ENCODE peak calls at places on chromosomes 13 and 19, in eight cellular contexts. X is spleen, K is transverse colon, R is ovary, W is tibial nerve, B is adrenal gland, D is heart left ventricle, M is H1. P is an unnamed sample.
A peak's percentile ranks its signal among the peaks of the same experiment; 100 is the strongest.

GRCh38 chr19:47357788-47358680 is 8.9 kb downstream of the DHX34 start:
- DNase-seq in X (no peak), R (no peak), B (no peak), W (no peak), K (no peak), M (no peak), D (no peak), P (no peak)

GRCh38 chr13:103140001-103140671 is 73.9 kb upstream of the SLC10A2 start:
- DNase-seq in X (no peak), K (no peak), M (no peak), B (no peak), D (no peak), W (peak; percentile 63), R (no peak), P (no peak)

GRCh38 chr13:40611004-40611403 is 55.4 kb downstream of the FOXO1 start:
- DNase-seq in B (no peak), K (no peak), M (no peak), D (no peak), R (no peak), X (no peak), W (no peak), P (no peak)

GRCh38 chr19:30584121-30584520 is 211.9 kb downstream of the ZNF536 start:
- DNase-seq in W (no peak), K (no peak), R (no peak), X (no peak), D (no peak), B (no peak), M (no peak), P (no peak)

GRCh38 chr19:6278740-6279619 is 795 bp downstream of the MLLT1 start:
- DNase-seq in B (no peak), W (no peak), R (peak; percentile 35), D (no peak), M (no peak), K (no peak), X (no peak), P (peak; percentile 28)

GRCh38 chr13:111004444-111004843 is 89.6 kb upstream of the ANKRD10 start:
- DNase-seq in X (no peak), R (no peak), M (no peak), D (no peak), B (no peak), K (no peak), W (no peak), P (no peak)

GRCh38 chr13:79779761-79780160 is 298.8 kb downstream of the NDFIP2 start:
- DNase-seq in R (peak; percentile 52), M (no peak), K (peak; percentile 33), B (peak; percentile 45), X (no peak), W (peak; percentile 42), D (peak; percentile 34), P (peak; percentile 23)

GRCh38 chr13:80338781-80339577 is 1.9 kb downstream of the SPRY2 start:
- DNase-seq in M (no peak), D (peak; percentile 88), K (peak; percentile 60), X (peak; percentile 89), W (peak; percentile 63), B (peak; percentile 84), R (peak; percentile 54), P (peak; percentile 66)

GRCh38 chr19:1469200-1469935 is 9.6 kb downstream of the C19orf25 start:
- DNase-seq in X (peak; percentile 78), W (no peak), R (no peak), K (no peak), D (no peak), B (no peak), M (no peak), P (no peak)

GRCh38 chr13:94516456-94516855 is 37.0 kb upstream of the DCT start:
- DNase-seq in R (no peak), D (no peak), K (no peak), M (no peak), W (no peak), B (no peak), X (no peak), P (no peak)

GRCh38 chr13:32409561-32410440 is 18.1 kb downstream of the N4BP2L1 start:
- DNase-seq in X (no peak), B (no peak), K (no peak), D (peak; percentile 71), R (peak; percentile 78), M (no peak), W (peak; percentile 57), P (peak; percentile 59)

GRCh38 chr13:43830481-43830873 is 43.7 kb upstream of the ENOX1 start:
- DNase-seq in D (no peak), W (no peak), B (no peak), X (no peak), K (no peak), M (no peak), R (no peak), P (no peak)

GRCh38 chr19:41366089-41366488 is 2.1 kb upstream of the B9D2 start:
- DNase-seq in X (no peak), M (no peak), B (no peak), W (no peak), R (no peak), D (no peak), K (no peak), P (no peak)

GRCh38 chr19:21143846-21144245 is 2.0 kb downstream of the ZNF431 start:
- DNase-seq in D (no peak), R (no peak), M (no peak), X (no peak), W (no peak), K (no peak), B (no peak), P (no peak)

GRCh38 chr13:57631607-57632275 is at the start of gene PCDH17:
- DNase-seq in W (no peak), R (no peak), X (peak; percentile 73), K (peak; percentile 7), D (peak; percentile 63), B (peak; percentile 26), M (no peak), P (no peak)

GRCh38 chr13:43054803-43055802 is 31.7 kb downstream of the DNAJC15 start:
- DNase-seq in B (peak; percentile 59), W (no peak), R (peak; percentile 54), M (no peak), K (no peak), X (no peak), D (peak; percentile 38), P (peak; percentile 46)

GRCh38 chr19:48480476-48481190 is 11.5 kb downstream of the CYTH2 start:
- DNase-seq in R (peak; percentile 61), K (peak; percentile 55), X (peak; percentile 91), B (no peak), M (no peak), D (no peak), W (peak; percentile 48), P (peak; percentile 52)

GRCh38 chr19:11387154-11388034 is 3.3 kb upstream of the EPOR start:
- DNase-seq in W (no peak), D (no peak), R (no peak), X (no peak), M (no peak), K (no peak), B (no peak), P (no peak)

GRCh38 chr13:51729853-51730553 is 74.0 kb downstream of the DHRS12 start:
- DNase-seq in X (no peak), R (peak; percentile 48), D (peak; percentile 36), B (peak; percentile 77), K (peak; percentile 19), M (no peak), W (no peak), P (peak; percentile 75)

GRCh38 chr13:59356607-59357006 is 807.1 kb downstream of the DIAPH3 start:
- DNase-seq in D (peak; percentile 93), X (peak; percentile 84), R (peak; percentile 8), W (peak; percentile 16), K (peak; percentile 18), B (peak; percentile 67), M (no peak), P (peak; percentile 31)

DNA sequence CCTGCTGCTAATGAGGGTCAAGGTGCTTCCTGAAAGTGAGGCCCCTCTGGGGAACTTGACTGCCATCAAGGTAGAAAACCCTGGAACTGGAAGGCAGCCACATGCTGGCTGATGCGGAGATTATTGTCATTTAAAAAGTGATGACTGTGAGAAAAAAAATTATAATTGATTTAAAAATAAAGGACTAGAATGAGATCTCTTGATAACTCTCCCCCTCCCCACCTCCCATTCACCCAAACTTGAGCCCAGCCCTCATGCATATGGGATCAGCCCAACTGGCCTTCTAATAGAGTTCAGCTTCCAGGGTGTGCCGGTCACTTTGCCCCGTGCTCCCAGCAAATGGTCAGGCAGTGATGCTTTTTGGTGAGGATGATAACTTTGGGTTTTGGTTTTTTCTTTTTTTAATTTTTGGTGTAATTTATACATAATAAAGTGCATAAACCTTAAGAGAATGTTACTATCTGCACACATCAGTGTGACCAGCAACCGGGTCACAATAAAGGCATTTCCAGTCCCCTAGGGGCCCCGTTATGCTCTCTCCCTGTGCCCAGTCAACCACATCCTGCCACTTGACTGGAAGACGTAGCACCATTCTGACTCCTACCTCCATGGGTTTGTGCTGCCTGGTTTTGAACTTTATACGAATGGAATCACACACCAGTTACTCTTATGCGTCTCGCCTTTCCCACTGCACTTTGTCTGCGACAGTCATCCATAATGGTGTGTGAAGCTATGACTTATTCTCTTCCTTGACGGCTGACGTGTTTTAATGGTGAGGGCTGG is 187.9 kb downstream of the USP12 start:
- DNase-seq in R (no peak), D (no peak), M (no peak), X (no peak), K (no peak), B (no peak), W (no peak), P (no peak)
- TF ChIP-seq CTCF in R (no peak), D (no peak), M (no peak), X (no peak), K (no peak), B (no peak), W (no peak), P (no peak)

GRCh38 chr13:114002009-114002544 is 28.2 kb upstream of the C13orf46 start:
- DNase-seq in X (peak; percentile 70), K (peak; percentile 63), B (no peak), W (no peak), R (no peak), M (no peak), D (peak; percentile 25), P (no peak)
- H3K36me3 ChIP-seq in X (peaks cover 17% of the 10 kb centered on the region), K (no peaks in the 10 kb centered on the region), B (no peaks in the 10 kb centered on the region), W (peaks cover 53% of the 10 kb centered on the region), R (no peaks in the 10 kb centered on the region), M (no peaks in the 10 kb centered on the region), D (no peaks in the 10 kb centered on the region), P (no peaks in the 10 kb centered on the region)

GRCh38 chr19:35114656-35115537 is 726 bp upstream of the FXYD3 start:
- DNase-seq in B (no peak), D (peak; percentile 66), M (peak; percentile 73), W (peak; percentile 93), R (peak; percentile 42), X (peak; percentile 83), K (peak; percentile 86), P (peak; percentile 77)
- TF ChIP-seq POLR2A in B (no peak), D (no peak), M (no peak), W (no peak), R (no peak), X (no peak), K (no peak), P (no peak)

DNA sequence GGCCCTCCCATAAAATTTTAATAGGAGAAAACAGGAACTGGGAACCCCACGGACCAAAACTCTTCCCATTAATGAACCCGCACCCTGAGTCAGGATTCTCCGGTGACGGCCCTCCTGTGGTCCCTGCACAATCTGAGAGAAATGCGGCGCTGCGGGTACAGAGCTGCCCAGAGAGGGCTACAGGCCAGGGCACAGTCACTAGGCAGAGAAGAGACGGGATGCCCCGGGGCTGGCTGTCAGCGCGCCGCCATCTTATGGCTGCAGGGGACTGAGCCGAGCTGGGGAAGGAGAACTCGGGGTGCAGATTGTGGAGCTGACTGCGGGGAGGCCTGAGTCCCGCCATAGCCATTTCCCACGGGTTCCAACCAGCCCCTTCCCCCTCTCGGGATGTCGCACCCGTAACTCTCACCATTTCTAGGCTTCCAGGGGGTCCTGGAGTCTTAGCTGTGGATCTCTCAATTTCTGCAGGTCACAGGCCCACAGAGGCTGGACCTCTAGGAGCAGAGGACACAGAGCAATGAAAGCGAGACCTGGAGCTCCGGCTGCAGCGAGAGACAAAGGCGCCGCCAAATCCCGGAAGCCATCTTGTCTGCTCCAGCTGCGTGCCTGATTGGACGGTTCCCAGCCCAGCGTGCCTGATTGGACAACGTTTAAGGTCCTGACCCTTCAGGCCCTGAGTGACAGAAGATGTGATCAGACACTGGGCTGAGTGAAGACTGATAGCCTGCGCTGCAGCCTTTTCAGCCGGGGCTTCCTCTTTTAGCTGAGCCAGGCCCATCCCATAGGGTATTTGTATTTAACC is at the start of gene ZNF675:
- DNase-seq in D (peak; percentile 97), R (peak; percentile 79), X (peak; percentile 95), W (peak; percentile 92), K (peak; percentile 93), B (peak; percentile 92), M (peak; percentile 86), P (peak; percentile 89)
- TF ChIP-seq CTCF in D (no peak), R (no peak), X (no peak), W (no peak), K (no peak), B (peak; percentile 17), M (no peak), P (no peak)

P was measured in uterus.